ENCODE peak calls at places on chromosome 15, in seven cellular contexts. I is nephron progenitor cell, S is lower leg skin, W is endothelial cell of umbilical vein, P is HepG2, D is bronchial epithelial cell, U is A549. L is an unnamed sample.

GRCh38 chr15:75809986-75810750 is 33.1 kb upstream of the UBE2Q2 start:
- DNase-seq in I (no peak), S (no peak), W (peak), P (peak), D (peak), U (peak), L (peak)

GRCh38 chr15:35254052-35254451 is 169.0 kb upstream of the NANOGP8 start:
- DNase-seq in I (no peak), S (no peak), W (no peak), P (no peak), D (no peak), U (no peak), L (no peak)

GRCh38 chr15:69056365-69056764 is 41.9 kb downstream of the NOX5 start:
- DNase-seq in I (no peak), S (no peak), W (no peak), P (no peak), D (peak), U (no peak), L (peak)

GRCh38 chr15:62439543-62440016 is 274.5 kb upstream of the C2CD4B start:
- DNase-seq in I (no peak), S (peak), W (no peak), P (peak), D (no peak), U (no peak), L (no peak)

GRCh38 chr15:23857028-23857641 is 170.0 kb upstream of the NDN start:
- DNase-seq in I (peak), S (no peak), W (peak), P (peak), D (peak), U (peak), L (peak)

GRCh38 chr15:83581381-83581780 is 72.5 kb upstream of the ADAMTSL3 start:
- DNase-seq in I (no peak), S (no peak), W (no peak), P (no peak), D (no peak), U (no peak), L (peak)

GRCh38 chr15:62110000-62110851 is 43.4 kb downstream of the C2CD4A start:
- DNase-seq in I (no peak), S (peak), W (peak), P (no peak), D (peak), U (peak), L (peak)

GRCh38 chr15:44500555-44500954 is 36.4 kb upstream of the EIF3J start:
- DNase-seq in I (no peak), S (no peak), W (no peak), P (no peak), D (no peak), U (no peak), L (no peak)

GRCh38 chr15:83365370-83365938 is 81.0 kb upstream of the BNC1 start:
- DNase-seq in I (peak), S (peak), W (peak), P (no peak), D (peak), U (peak), L (peak)

GRCh38 chr15:85770722-85771041 is 24.0 kb downstream of the KLHL25 start:
- DNase-seq in I (no peak), S (no peak), W (no peak), P (no peak), D (no peak), U (no peak), L (no peak)

GRCh38 chr15:70057931-70058641 is 39.6 kb downstream of the TLE3 start:
- DNase-seq in I (no peak), S (no peak), W (no peak), P (no peak), D (no peak), U (no peak), L (no peak)

GRCh38 chr15:65412556-65412955 is 10.2 kb downstream of the IGDCC4 start:
- DNase-seq in I (no peak), S (no peak), W (no peak), P (no peak), D (no peak), U (no peak), L (no peak)

GRCh38 chr15:78069630-78070029 is 7.9 kb downstream of the TBC1D2B start:
- DNase-seq in I (no peak), S (no peak), W (no peak), P (no peak), D (no peak), U (no peak), L (no peak)

GRCh38 chr15:70853855-70854668 is at the start of gene LARP6:
- DNase-seq in I (peak), S (no peak), W (peak), P (no peak), D (no peak), U (peak), L (peak)

GRCh38 chr15:57033715-57034439 is 115.4 kb downstream of the TCF12 start:
- DNase-seq in I (no peak), S (no peak), W (no peak), P (peak), D (peak), U (no peak), L (no peak)
- TF ChIP-seq CTCF in I (no peak), S (no peak), W (no peak), P (no peak), D (no peak), U (no peak), L (no peak)

DNA sequence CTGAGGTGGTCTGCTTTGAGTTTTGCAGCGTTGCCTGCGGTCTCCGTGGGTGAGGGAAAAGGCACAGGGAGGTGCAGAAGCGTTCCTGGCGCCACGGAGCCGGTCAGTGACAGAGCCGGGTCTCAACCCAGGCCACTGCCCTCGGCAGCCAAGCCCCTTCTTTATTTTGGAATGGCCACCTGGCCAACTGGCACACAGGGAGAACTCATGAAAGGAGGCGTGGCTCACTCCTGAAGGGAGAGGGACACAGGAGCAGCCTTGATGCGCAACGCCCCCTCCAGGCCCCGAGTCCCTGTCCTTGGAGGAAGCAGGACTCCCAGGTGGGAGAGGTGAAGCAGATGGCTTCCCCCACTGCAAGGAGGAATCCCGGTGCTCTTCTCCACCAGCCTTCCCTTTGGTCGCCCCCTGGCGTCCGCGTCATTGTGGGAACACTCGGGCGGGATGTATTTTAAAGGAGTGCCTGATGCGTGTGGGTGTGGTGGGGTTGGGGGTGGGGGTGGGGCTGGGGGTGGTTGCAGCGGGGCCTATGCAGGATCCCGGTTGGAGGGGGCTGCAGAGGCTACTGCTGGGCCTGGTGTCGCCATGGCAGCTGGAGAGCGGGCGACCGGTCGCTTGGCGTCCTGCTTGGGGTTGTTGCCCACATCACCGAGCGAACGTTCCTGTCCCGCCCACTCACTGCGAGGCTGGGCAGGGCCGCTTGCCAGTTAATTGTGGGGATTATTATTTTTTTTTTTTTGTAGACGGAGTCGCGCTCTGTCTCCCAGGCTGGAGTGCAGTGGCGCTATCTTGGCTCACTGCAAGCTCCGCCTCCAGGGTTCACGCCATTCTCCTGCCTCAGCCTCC is 32.6 kb downstream of the APBA2 start:
- DNase-seq in I (peak), S (no peak), W (no peak), P (peak), D (no peak), U (peak), L (peak)
- TF ChIP-seq CTCF in I (peak), S (no peak), W (peak), P (peak), D (no peak), U (peak), L (no peak)

DNA sequence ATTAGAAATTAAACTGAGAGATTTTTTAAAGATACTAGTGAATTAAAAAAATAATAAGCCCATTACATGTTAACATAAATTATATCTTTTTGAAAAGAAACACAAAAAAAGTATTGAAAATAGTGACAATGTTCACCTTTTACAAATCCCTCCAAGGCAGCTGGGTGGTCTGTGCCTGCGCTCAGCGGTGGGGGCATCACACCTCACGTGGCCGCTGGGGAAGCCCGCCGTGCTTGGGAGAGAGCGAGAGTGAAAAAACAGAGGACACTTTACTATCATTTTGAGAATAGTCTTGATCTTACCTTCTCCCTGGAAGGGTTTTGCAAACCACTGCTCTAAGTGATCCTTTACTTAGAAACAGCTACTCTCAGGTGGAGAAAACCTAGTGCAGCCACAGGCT is 76.9 kb downstream of the CRTC3 start:
- DNase-seq in I (no peak), S (no peak), W (no peak), P (no peak), D (no peak), U (no peak), L (no peak)
- TF ChIP-seq CTCF in I (no peak), S (no peak), W (no peak), P (no peak), D (no peak), U (no peak), L (no peak)

DNA sequence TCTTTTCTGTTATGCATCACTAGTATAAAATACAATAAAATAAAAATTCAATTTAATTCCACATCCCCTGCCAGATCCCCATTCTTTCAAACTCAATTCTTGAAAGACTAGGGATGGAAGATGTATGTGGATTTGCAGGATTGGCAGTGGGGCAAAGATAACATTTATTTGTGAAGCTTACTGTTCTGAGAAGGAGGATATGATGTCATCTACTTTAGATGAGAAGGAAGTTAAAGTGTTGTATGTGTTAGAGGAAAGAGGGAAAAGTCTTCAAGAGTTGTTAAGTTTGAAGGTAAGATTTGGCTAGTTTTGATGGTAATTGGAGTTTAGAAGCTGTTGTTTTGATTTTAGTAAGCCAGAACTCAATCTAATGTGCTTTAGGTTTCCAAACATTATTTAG is 845.1 kb upstream of the NR2F2 start:
- DNase-seq in I (no peak), S (no peak), W (no peak), P (no peak), D (no peak), U (no peak), L (no peak)
- TF ChIP-seq CTCF in I (no peak), S (no peak), W (no peak), P (no peak), D (no peak), U (no peak), L (no peak)

GRCh38 chr15:88610756-88611231 is 10.3 kb upstream of the AEN start:
- DNase-seq in I (no peak), S (no peak), W (no peak), P (no peak), D (no peak), U (no peak), L (no peak)
- TF ChIP-seq CTCF in I (no peak), S (no peak), W (no peak), P (no peak), D (no peak), U (no peak), L (no peak)

DNA sequence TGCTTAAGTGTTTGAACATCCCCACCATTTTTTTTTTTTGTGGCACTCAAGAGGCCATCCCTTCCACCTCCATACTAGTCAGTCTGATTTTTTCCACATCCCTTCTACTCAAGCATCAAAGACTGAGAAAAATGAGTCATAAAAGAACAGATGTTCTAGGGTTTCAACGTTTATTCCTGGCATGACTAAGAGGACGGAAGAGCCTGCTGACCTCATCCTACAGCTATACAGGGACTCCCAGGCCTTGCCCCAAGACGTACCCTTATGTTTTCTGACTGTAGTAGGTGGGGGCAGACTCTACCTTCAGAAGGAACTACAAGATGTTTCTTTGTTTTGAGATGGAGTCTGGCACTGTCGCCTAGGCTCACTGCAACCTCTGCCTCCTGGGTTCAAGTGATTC is 3.3 kb upstream of the ITPKA start:
- DNase-seq in I (no peak), S (no peak), W (peak), P (peak), D (peak), U (peak), L (peak)
- TF ChIP-seq CTCF in I (no peak), S (no peak), W (no peak), P (no peak), D (no peak), U (no peak), L (no peak)